ENCODE peak calls at places on chromosomes 2 and 18, in six cellular contexts. J is IMR-90, O is H1, I is H9, Q is neuronal stem cell, A is mesenchymal stem cell. X is an unnamed sample. For H3K4me1, the result is how much of the 10 kb centered on the place peaks cover.

GRCh38 chr2:119453972-119454593 is 22.4 kb downstream of the TMEM37 start:
- DNase-seq in Q (no peak), I (no peak), J (no peak), O (no peak), A (no peak), X (no peak)

GRCh38 chr2:112958428-112959108 is 19.2 kb upstream of the IL36G start:
- DNase-seq in A (peak), I (peak), Q (peak), J (peak), O (no peak), X (peak)

GRCh38 chr18:47863041-47863440 is 67.4 kb downstream of the SMAD2 start:
- DNase-seq in O (no peak), I (no peak), J (no peak), A (no peak), Q (no peak), X (no peak)

GRCh38 chr2:42028571-42029148 is 19.2 kb upstream of the PKDCC start:
- DNase-seq in O (no peak), Q (no peak), I (no peak), A (no peak), J (no peak), X (peak)

GRCh38 chr18:2303517-2304238 is 267.6 kb downstream of the METTL4 start:
- DNase-seq in O (no peak), I (no peak), J (no peak), Q (no peak), A (no peak), X (no peak)

GRCh38 chr2:174593041-174593440 is 4.6 kb downstream of the WIPF1 start:
- DNase-seq in Q (no peak), O (no peak), A (no peak), I (no peak), J (no peak), X (no peak)

GRCh38 chr2:151292546-151292945 is 3.1 kb upstream of the NMI start:
- DNase-seq in A (no peak), O (no peak), J (no peak), Q (no peak), I (no peak), X (no peak)

GRCh38 chr2:230905448-230906430 is 19.3 kb downstream of the GPR55 start:
- DNase-seq in Q (no peak), A (peak), I (peak), O (no peak), J (peak), X (peak)

GRCh38 chr2:239348563-239349447 is 52.0 kb downstream of the HDAC4 start:
- DNase-seq in O (no peak), Q (no peak), I (no peak), J (no peak), A (peak), X (no peak)

GRCh38 chr2:173355132-173355865 is 627 bp downstream of the CDCA7 start:
- DNase-seq in O (peak), A (peak), J (peak), I (peak), Q (peak), X (peak)

GRCh38 chr18:55088561-55088960 is 129.3 kb upstream of the CCDC68 start:
- DNase-seq in I (no peak), O (no peak), A (no peak), Q (no peak), J (no peak), X (no peak)

GRCh38 chr18:24817150-24818068 is 357.0 kb downstream of the HRH4 start:
- DNase-seq in Q (no peak), I (peak), J (no peak), A (no peak), O (no peak), X (no peak)

GRCh38 chr18:499351-500229 is 911 bp downstream of the COLEC12 start:
- DNase-seq in J (peak), Q (no peak), O (no peak), A (peak), I (no peak), X (peak)

GRCh38 chr2:66569321-66569851 is 134.5 kb downstream of the MEIS1 start:
- DNase-seq in J (peak), O (no peak), Q (no peak), I (no peak), A (peak), X (peak)

GRCh38 chr2:163736433-163737168 is 793 bp upstream of the FIGN start:
- DNase-seq in J (no peak), O (peak), I (peak), Q (peak), A (peak), X (peak)

GRCh38 chr2:37652199-37652640 is 19.2 kb downstream of the CDC42EP3 start:
- DNase-seq in A (peak), I (no peak), J (peak), O (no peak), Q (no peak), X (peak)

GRCh38 chr2:223056656-223057418 is 4.8 kb downstream of the KCNE4 start:
- DNase-seq in J (peak), Q (no peak), A (peak), I (no peak), O (no peak), X (no peak)

GRCh38 chr2:10424051-10424450 is 24.1 kb downstream of the ODC1 start:
- DNase-seq in O (no peak), A (no peak), Q (no peak), I (no peak), J (peak), X (peak)

GRCh38 chr2:61179701-61180639 is 18.0 kb downstream of the C2orf74 start:
- DNase-seq in O (no peak), A (peak), Q (no peak), J (peak), I (no peak), X (no peak)

GRCh38 chr2:10330700-10331032 is 28.0 kb downstream of the HPCAL1 start:
- DNase-seq in I (no peak), A (no peak), O (no peak), J (no peak), Q (no peak), X (no peak)

GRCh38 chr2:12717988-12718661 is 1.4 kb downstream of the TRIB2 start:
- DNase-seq in Q (peak), A (no peak), O (no peak), I (no peak), J (peak), X (peak)

GRCh38 chr2:54603357-54603756 is 120.1 kb upstream of the EML6 start:
- DNase-seq in J (peak), Q (no peak), O (no peak), I (no peak), A (no peak), X (no peak)

GRCh38 chr18:34772887-34773286 is 62.8 kb downstream of the DTNA start:
- DNase-seq in J (peak), I (no peak), O (no peak), A (peak), Q (no peak), X (no peak)

GRCh38 chr2:98465456-98466201 is 21.0 kb downstream of the INPP4A start:
- DNase-seq in Q (no peak), J (peak), O (no peak), I (no peak), A (peak), X (no peak)

GRCh38 chr18:54251606-54252400 is 17.5 kb upstream of the POLI start:
- DNase-seq in O (no peak), J (no peak), A (no peak), I (no peak), Q (peak), X (no peak)

GRCh38 chr2:105294844-105295481 is 34.6 kb downstream of the TGFBRAP1 start:
- DNase-seq in Q (peak), I (peak), J (peak), O (peak), A (peak), X (peak)

GRCh38 chr2:233153146-233153798 is 93.1 kb downstream of the INPP5D start:
- DNase-seq in I (no peak), J (no peak), Q (no peak), A (no peak), O (no peak), X (no peak)

DNA sequence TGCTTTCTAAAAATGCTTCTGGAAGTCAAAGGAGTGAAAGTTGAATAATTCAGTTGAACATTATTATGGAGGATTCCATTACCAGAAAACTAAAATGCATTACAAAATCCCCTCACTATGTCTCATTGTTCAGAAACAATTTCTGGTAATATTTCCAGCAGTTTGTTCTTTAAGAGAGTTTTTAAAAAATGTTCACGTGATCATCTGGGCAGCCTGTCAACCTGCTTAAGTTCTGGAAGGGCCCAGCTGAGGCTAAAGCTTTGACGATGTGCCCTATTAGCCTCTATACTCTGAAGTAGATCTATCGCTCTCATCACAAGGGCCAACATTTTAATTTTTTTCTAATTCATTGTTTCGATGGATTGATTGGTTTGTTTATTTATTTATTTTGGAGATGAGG is 205.7 kb downstream of the PRKCE start:
- DNase-seq in Q (no peak), J (no peak), A (no peak), O (no peak), I (no peak), X (no peak)
- H3K4me1 ChIP-seq in Q (under half), J (under half), A (under half), O (under half), I (under half), X (under half)

DNA sequence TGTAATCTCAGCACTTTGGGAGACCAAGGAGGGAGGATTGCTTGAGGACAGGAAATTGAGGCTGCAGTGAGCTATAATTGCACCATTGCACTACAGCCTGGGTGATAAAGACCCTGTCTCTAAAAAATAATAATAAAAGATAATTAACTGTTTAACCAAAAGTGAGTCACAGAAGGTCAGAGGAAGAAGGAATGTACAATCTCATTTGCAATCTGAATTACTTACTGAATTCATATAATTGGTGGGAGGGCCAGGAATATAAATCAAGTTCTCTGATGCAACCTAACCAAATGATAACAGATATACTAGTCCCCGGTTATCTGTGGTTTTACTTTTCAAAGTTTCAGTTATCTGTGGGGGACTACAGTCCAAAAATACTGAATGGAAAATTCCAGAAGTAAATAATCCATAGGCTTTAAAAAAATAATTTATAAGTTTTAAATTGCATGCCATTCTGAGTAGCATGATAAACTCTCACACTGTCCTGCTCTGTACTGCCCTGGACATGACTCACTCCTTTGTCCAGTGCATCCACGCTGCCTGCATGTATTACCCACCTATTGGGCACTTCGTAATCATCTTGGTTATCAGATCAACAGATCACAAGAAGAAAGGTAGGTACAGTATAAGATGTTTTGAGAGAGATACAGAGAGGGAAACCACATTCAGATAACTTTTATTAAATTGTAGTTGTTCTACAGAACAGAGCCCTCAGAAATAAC is 12.8 kb upstream of the MATN3 start:
- DNase-seq in I (no peak), A (no peak), J (peak), O (no peak), Q (no peak), X (no peak)
- H2BK15ac ChIP-seq in I (no peak), A (no peak), J (no peak), O (no peak), Q (no peak), X (no peak)

GRCh38 chr2:241863021-241863954 is 4.6 kb upstream of the PDCD1 start:
- DNase-seq in A (no peak), J (peak), O (no peak), I (no peak), Q (no peak), X (no peak)
- H3K4me1 ChIP-seq in A (under half), J (under half), O (under half), I (under half), Q (under half), X (under half)

DNA sequence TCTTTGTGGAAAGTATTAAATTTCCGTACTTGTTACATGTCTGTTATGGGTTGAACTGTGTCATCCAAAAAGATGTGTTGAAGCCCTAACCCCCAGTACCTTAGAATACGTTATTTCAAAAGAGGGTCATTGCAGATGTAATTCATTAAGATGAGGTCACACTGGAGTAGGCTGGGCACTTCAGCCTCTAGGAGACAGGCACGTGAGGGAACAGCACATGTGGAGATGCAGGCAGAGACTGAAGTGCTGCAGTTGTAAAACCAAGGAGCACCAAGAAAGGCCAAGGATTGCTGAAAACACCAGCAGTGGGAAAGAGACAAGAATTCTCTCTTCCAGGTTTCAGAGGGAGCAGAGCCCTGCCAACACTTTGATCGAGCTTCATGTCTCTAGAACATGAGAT is 4.6 kb upstream of the RHBDD1 start:
- DNase-seq in A (no peak), J (no peak), O (no peak), Q (no peak), I (no peak), X (no peak)
- H2BK15ac ChIP-seq in A (no peak), J (no peak), O (no peak), Q (no peak), I (no peak), X (no peak)

GRCh38 chr18:9928646-9929259 is 14.9 kb downstream of the VAPA start:
- DNase-seq in O (no peak), Q (no peak), J (no peak), A (no peak), I (no peak), X (no peak)

GRCh38 chr18:9926977-9927376 is 13.2 kb downstream of the VAPA start:
- DNase-seq in J (no peak), O (no peak), I (no peak), A (no peak), Q (no peak), X (no peak)

GRCh38 chr18:9925795-9926194 is 12.0 kb downstream of the VAPA start:
- DNase-seq in Q (no peak), A (no peak), I (no peak), O (no peak), J (no peak), X (no peak)

GRCh38 chr18:9926223-9926894 is 12.5 kb downstream of the VAPA start:
- DNase-seq in O (no peak), A (no peak), Q (no peak), J (no peak), I (no peak), X (peak)

GRCh38 chr18:9927392-9928063 is 13.7 kb downstream of the VAPA start:
- DNase-seq in J (no peak), O (no peak), I (no peak), Q (no peak), A (no peak), X (no peak)
- H3K4me1 ChIP-seq in J (under half), O (under half), I (under half), Q (under half), A (under half), X (under half)

GRCh38 chr2:26585966-26586365 is 55.2 kb downstream of the CIB4 start:
- DNase-seq in Q (no peak), I (peak), O (no peak), J (no peak), A (no peak), X (no peak)
- H2BK15ac ChIP-seq in Q (no peak), I (no peak), O (no peak), J (no peak), A (no peak), X (no peak)

DNA sequence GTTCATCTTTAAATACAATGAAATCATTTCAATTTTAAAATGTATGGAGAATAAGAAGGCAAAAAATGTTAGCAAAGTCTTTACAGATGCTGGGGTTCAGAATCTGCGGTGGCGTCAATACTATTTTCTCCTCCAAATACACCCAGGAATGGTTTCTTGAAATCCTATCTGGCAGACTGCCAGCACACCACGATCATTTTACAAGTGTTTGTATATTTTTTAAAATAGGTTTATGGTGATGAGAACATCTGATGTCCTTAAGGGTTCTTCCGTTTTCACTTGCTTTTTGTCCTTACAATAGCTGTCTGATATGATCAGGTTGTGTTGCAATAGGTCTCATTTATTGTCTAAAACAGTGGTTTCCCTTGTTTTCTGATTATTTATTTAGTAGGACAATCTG is 89.6 kb downstream of the CMPK2 start:
- DNase-seq in A (no peak), Q (no peak), O (no peak), J (no peak), I (no peak), X (no peak)
- H3K4me1 ChIP-seq in A (under half), Q (under half), O (under half), J (under half), I (under half), X (under half)

GRCh38 chr2:21021430-21021829 is 22.4 kb downstream of the APOB start:
- DNase-seq in O (no peak), J (no peak), I (no peak), A (no peak), Q (no peak), X (no peak)
- H2BK15ac ChIP-seq in O (no peak), J (no peak), I (no peak), A (no peak), Q (no peak), X (no peak)